ENCODE peak calls at places on chromosome 19, in six cellular contexts. D is heart right ventricle; L is endodermal cell; P is osteoblast; K is CD8-positive, alpha-beta T cell; N is AG10803. T is an unnamed sample.

GRCh38 chr19:8151499-8152035 is 2.2 kb upstream of the FBN3 start:
- DNase-seq in P (peak), K (no peak), D (no peak), L (no peak), N (no peak), T (no peak)

GRCh38 chr19:7483720-7484201 is 5.1 kb downstream of the PEX11G start:
- DNase-seq in D (no peak), K (no peak), N (no peak), P (peak), L (no peak), T (no peak)

GRCh38 chr19:18197941-18198340 is 4.9 kb downstream of the MPV17L2 start:
- DNase-seq in N (no peak), K (no peak), L (no peak), D (no peak), P (no peak), T (no peak)

GRCh38 chr19:43290568-43291359 is 21.4 kb upstream of the PSG9 start:
- DNase-seq in N (no peak), P (no peak), K (no peak), D (no peak), L (no peak), T (peak)

GRCh38 chr19:51564791-51565190 is 6.3 kb upstream of the ZNF175 start:
- DNase-seq in D (no peak), K (no peak), N (no peak), L (peak), P (no peak), T (no peak)

GRCh38 chr19:4522291-4523002 is 4.2 kb upstream of the PLIN4 start:
- DNase-seq in L (no peak), D (no peak), K (no peak), P (no peak), N (no peak), T (peak)

GRCh38 chr19:10005632-10006334 is 4.5 kb downstream of the COL5A3 start:
- DNase-seq in L (no peak), D (no peak), P (peak), N (no peak), K (no peak), T (no peak)

GRCh38 chr19:4722671-4723464 is 774 bp downstream of the DPP9 start:
- DNase-seq in L (no peak), D (peak), K (peak), P (peak), N (peak), T (peak)

GRCh38 chr19:55373993-55374757 is 2.5 kb upstream of the TMEM190 start:
- DNase-seq in N (peak), L (peak), D (no peak), K (no peak), P (peak), T (peak)

GRCh38 chr19:55156202-55157063 is 1.1 kb downstream of the TNNI3 start:
- DNase-seq in D (peak), N (no peak), K (no peak), L (peak), P (peak), T (peak)

GRCh38 chr19:4428326-4428975 is 26.0 kb downstream of the CHAF1A start:
- DNase-seq in K (no peak), N (no peak), D (no peak), L (peak), P (peak), T (no peak)

GRCh38 chr19:47573076-47574026 is at the start of gene ZNF541:
- DNase-seq in P (peak), K (peak), N (peak), L (no peak), D (peak), T (peak)

GRCh38 chr19:10286803-10287737 is at the start of gene ICAM4:
- DNase-seq in D (peak), L (peak), K (no peak), P (peak), N (no peak), T (no peak)

GRCh38 chr19:45947926-45948325 is 25.7 kb downstream of the NOVA2 start:
- DNase-seq in L (no peak), P (no peak), K (no peak), D (no peak), N (peak), T (peak)

GRCh38 chr19:51394045-51394836 is 3.9 kb upstream of the C19orf84 start:
- DNase-seq in N (peak), L (peak), D (peak), K (peak), P (peak), T (peak)

GRCh38 chr19:3868770-3869456 is at the start of gene ZFR2:
- DNase-seq in K (no peak), D (no peak), P (peak), N (no peak), L (peak), T (no peak)

GRCh38 chr19:39568604-39569003 is 28.6 kb upstream of the EID2 start:
- DNase-seq in L (no peak), P (no peak), N (peak), D (no peak), K (no peak), T (peak)

DNA sequence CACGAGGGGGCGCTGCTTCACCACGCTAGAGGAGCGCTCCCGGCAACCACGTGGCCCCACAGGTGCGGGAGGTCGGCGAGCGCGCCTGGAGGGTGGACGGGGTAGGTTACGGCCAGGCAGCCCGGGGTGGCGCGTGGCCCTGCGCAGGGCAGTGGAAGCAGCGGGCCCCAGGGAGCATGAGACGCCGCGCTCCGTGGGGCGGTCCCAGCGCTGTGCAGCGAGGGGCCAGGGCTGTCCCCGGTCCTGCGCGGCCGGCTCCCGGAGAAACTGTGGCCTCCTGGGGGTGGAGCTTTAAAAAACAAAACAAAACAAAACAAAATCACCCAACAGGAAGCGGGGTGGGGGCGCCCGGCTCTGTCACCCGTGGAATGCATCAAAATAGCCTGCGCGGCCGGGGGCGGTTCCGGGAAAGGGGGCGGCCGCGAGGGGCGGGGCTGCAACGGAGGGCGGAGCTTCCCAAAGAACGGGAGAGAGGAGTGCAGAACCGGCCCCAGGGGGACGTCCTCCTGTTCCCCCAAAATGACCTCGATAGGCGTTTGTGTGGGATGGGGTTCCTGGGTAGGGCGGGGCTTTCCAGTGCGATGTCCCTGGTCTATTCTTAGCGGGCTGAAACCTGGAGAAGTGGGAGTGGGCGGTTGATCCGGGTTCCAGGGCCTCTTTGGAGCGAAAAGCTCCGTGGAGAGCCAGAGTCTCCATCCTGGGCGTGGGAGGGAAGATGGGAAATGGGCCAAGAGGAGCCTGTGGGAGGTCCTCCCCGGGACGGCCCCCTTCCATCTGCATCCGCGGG is 27.3 kb downstream of the NUMBL start:
- DNase-seq in P (peak), L (peak), N (peak), K (peak), D (peak), T (peak)
- TF ChIP-seq CTCF in P (peak), L (peak), N (peak), K (peak), D (peak), T (peak)

DNA sequence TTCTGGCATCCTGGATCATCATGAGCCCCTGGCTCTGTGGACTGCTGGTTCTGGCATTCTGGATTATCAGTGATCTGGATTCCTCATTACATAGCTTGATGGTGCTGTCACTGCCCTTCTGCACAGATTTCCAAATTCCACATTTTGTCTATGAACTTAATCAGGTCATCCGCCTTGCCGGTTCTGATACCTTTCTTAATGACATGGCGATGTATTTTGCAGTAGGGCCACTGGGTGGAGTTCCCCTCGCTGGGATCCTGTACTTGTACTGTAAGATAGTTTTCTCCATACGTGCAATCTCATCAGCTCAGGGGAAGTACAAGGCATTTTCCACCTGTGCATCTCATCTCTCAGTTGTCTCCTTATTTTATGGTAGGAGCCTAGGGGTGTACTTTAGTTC is 24.4 kb upstream of the OR7C2 start:
- DNase-seq in N (no peak), D (no peak), P (no peak), L (no peak), K (no peak), T (no peak)
- TF ChIP-seq CTCF in N (no peak), D (no peak), P (no peak), L (no peak), K (no peak), T (no peak)

DNA sequence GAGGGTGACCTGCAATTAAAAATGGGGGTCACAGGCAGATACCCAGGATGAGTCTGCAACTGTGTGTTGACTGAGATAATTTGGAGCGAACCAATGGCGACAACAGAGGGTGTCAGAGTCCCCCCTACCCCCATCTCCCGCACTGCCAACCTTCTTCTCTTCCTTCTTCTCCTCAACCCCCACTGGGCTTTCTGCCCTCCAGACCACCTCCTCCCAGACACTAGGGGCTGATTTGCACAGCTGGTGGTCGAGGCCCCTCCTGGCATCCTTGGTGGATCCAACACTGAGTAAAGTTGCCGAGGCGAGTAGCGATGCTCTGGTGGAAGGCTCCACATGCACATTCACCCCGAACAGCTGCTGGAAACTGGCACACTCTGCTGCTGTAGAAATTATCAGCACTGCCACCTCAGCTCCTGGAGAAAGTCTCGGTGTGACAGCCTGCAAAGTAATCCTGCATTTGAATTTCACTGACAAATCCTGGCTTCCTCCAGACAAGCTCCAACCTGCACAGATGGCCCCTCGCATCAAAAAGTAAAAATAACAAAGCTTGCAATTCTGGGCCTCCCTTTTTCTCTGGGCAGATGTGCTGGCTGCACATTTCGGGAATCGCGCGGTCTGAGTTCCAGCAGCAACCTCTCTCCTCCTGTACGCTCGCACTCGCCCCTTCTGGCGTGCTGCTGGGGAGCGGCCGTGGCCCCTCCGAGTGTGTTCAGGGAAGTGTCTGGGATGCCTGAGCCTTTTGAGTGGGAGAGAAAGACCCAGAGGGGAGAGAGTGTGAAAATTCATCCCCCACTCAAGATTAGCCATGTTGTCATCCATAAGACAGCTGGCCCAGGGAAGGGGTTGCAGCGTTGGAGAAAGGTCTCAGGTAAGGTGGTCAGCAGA is 28.5 kb downstream of the CCNE1 start:
- DNase-seq in K (no peak), P (no peak), D (no peak), N (no peak), L (no peak), T (no peak)
- TF ChIP-seq CTCF in K (no peak), P (no peak), D (no peak), N (no peak), L (no peak), T (no peak)

GRCh38 chr19:48845384-48845783 is 9.1 kb upstream of the HSD17B14 start:
- DNase-seq in L (no peak), P (no peak), D (no peak), K (no peak), N (no peak), T (no peak)

GRCh38 chr19:48841047-48841446 is 4.8 kb upstream of the HSD17B14 start:
- DNase-seq in N (no peak), P (no peak), L (no peak), D (no peak), K (no peak), T (no peak)

GRCh38 chr19:48841571-48841970 is 5.3 kb upstream of the HSD17B14 start:
- DNase-seq in D (no peak), N (no peak), L (no peak), K (no peak), P (no peak), T (no peak)

GRCh38 chr19:48842744-48843162 is 6.5 kb upstream of the HSD17B14 start:
- DNase-seq in N (peak), K (peak), L (peak), P (peak), D (peak), T (peak)

GRCh38 chr19:48844472-48844871 is 8.2 kb upstream of the HSD17B14 start:
- DNase-seq in N (peak), K (no peak), P (peak), D (no peak), L (peak), T (peak)
- TF ChIP-seq CTCF in N (peak), K (no peak), P (peak), D (no peak), L (peak), T (peak)

GRCh38 chr19:42178791-42179500 is 38.5 kb downstream of the DEDD2 start:
- DNase-seq in L (peak), D (no peak), P (no peak), N (no peak), K (no peak), T (no peak)
- TF ChIP-seq CTCF in L (peak), D (no peak), P (peak), N (peak), K (peak), T (peak)

DNA sequence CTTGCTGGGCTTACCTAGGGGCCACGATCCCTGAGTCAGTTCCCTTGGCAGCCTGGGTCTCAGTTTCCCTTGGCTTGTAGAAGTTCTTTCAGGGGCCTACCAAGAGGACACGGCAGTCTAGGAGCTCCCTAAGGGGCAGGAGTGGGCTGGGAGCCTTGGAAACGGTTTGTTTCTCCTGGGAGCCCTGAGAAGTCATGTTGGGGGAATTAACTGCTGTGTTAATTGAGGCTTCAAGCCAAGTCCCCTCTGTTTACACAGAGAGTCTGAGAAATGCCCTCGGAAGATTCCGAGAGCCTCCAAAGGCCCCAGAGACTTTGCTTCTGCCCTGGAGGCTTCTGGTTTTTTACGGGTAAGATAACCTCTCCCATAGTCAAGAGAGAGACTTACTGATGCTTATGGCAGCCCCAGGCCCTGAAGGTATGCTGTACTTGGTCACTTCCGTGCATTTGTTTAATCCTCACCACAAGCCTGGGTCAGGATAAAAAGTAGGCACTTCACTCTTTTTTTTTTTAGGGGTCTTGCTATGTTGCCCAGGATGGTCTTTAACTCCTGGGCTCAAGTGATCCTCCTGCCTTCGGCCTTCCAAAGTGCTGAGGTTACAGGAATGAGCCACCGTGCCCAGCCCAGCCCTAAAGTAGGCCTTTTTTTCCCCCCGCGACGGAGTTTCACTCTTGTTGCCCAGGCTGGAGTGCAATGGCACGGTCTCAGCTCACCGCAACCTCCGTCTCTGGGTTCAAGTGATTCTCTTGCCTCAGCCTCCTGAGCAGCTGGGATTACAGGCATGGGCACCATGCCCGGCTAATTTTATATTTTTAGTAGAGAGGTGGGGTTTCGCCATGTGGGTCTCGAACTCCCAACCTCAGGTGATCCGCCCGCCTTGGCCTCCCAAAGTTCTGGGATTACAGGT is 15.1 kb downstream of the IER2 start:
- DNase-seq in K (no peak), P (peak), N (no peak), L (peak), D (no peak), T (no peak)
- TF ChIP-seq CTCF in K (no peak), P (no peak), N (no peak), L (no peak), D (no peak), T (no peak)

DNA sequence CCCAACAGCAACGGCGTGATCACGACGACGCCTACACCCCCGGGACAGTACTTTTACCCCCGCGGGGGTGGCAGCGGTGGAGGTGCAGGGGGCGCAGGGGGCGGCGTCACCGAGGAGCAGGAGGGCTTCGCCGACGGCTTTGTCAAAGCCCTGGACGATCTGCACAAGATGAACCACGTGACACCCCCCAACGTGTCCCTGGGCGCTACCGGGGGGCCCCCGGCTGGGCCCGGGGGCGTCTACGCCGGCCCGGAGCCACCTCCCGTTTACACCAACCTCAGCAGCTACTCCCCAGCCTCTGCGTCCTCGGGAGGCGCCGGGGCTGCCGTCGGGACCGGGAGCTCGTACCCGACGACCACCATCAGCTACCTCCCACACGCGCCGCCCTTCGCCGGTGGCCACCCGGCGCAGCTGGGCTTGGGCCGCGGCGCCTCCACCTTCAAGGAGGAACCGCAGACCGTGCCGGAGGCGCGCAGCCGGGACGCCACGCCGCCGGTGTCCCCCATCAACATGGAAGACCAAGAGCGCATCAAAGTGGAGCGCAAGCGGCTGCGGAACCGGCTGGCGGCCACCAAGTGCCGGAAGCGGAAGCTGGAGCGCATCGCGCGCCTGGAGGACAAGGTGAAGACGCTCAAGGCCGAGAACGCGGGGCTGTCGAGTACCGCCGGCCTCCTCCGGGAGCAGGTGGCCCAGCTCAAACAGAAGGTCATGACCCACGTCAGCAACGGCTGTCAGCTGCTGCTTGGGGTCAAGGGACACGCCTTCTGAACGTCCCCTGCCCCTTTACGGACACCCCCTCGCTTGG is 964 bp downstream of the JUNB start:
- DNase-seq in L (peak), N (peak), D (peak), P (peak), K (peak), T (peak)
- TF ChIP-seq CTCF in L (no peak), N (no peak), D (no peak), P (no peak), K (no peak), T (no peak)

T was measured in fibroblast of mammary gland.